ENCODE peak calls at places on chromosomes 6 and 20, in seven cellular contexts. H is RWPE1; M is DND-41; Z is CD8-positive, alpha-beta T cell; Y is endothelial cell of umbilical vein; N is lung; D is Panc1. J is an unnamed sample.

GRCh38 chr6:27294409-27294808 is 17.7 kb downstream of the POM121L2 start:
- DNase-seq in D (no peak), H (no peak), Y (no peak), Z (no peak), M (no peak), N (no peak), J (no peak)

GRCh38 chr20:9989066-9989724 is 45.6 kb upstream of the ANKEF1 start:
- DNase-seq in H (no peak), M (no peak), Z (no peak), N (no peak), D (no peak), Y (peak; percentile 33), J (no peak)

GRCh38 chr6:35360349-35361138 is 18.2 kb downstream of the PPARD start:
- DNase-seq in N (peak; percentile 74), Z (no peak), Y (no peak), M (no peak), H (no peak), D (no peak), J (no peak)

GRCh38 chr6:160032538-160032937 is 63.7 kb downstream of the IGF2R start:
- DNase-seq in M (no peak), D (no peak), H (no peak), Z (no peak), Y (no peak), N (no peak), J (no peak)

GRCh38 chr6:94049001-94049400 is 629.6 kb upstream of the EPHA7 start:
- DNase-seq in M (no peak), Z (no peak), D (no peak), H (no peak), Y (no peak), N (no peak), J (no peak)

GRCh38 chr20:32605167-32605656 is 20.1 kb upstream of the NOL4L start:
- DNase-seq in H (no peak), M (no peak), Z (no peak), N (no peak), D (no peak), Y (no peak), J (no peak)

GRCh38 chr6:117956386-117956785 is 49.3 kb downstream of the SLC35F1 start:
- DNase-seq in D (no peak), M (no peak), N (no peak), Y (no peak), Z (no peak), H (no peak), J (no peak)

GRCh38 chr6:158057213-158057987 is 75.7 kb downstream of the SYNJ2 start:
- DNase-seq in N (no peak), Z (no peak), M (no peak), D (peak; percentile 84), Y (peak; percentile 92), H (peak; percentile 93), J (no peak)

DNA sequence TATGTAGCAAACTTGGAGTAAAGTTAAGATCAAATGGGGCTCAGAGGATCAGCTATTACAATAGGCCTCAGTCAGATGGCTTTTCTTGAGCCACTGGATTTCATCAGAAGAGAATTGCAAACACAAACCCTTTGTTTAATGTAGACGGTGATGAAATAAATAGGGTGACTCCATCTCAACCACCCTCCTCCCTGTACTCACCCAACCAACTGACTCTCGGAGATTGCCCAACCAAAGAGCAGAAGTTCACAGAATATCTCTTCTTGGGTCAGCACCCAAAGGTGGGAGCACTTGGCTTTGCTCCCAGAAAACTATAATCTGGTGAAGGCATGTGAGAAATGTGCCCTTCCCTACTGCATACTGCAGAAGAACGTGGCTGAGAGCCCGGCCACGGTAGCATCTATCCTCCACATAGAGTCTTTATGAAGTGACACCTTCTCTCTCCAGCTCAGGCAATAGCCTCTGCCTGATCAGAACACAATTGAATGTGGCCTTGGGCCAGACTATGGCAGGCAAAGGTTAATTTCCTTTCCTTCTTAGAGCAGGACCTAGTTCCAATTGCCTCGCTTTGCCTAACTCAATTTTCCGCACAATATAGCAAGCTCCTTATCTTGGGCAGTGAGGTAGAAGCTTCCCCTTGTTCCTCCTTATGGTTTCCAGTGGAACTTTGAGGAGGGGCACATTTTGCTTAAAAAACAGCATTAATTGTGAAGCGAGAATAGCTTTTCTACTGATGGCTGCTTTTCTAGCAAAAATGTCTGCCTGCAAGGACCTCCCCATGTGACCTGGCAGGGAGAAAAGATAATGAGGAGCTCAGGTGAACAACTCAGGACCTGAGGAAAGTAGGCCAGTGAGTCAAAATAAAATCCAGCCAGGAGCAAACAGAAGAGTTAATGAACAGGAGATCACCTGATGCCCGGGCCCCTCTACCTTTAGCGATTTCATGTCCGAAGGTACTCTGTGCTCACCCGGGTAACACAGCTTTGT is 79.4 kb downstream of the GFOD1 start:
- DNase-seq in D (no peak), N (peak; percentile 75), Z (no peak), Y (no peak), M (no peak), H (peak; percentile 93), J (no peak)
- H3K27ac ChIP-seq in D (no peak overlapping the region), N (peak overlapping the region; percentile 70), Z (no peak overlapping the region), Y (no peak overlapping the region), M (no peak overlapping the region), H (peak overlapping the region; percentile 66), J (no peak overlapping the region)

GRCh38 chr6:139546117-139546495 is 171.7 kb upstream of the CITED2 start:
- DNase-seq in D (no peak), M (no peak), H (no peak), Y (no peak), N (no peak), Z (no peak), J (no peak)

GRCh38 chr6:139547082-139547776 is 172.8 kb upstream of the CITED2 start:
- DNase-seq in N (no peak), D (no peak), H (no peak), Z (no peak), M (no peak), Y (no peak), J (no peak)

GRCh38 chr6:139544699-139545052 is 170.2 kb upstream of the CITED2 start:
- DNase-seq in M (no peak), H (no peak), Y (no peak), Z (no peak), D (no peak), N (no peak), J (no peak)

GRCh38 chr6:139542351-139542750 is 167.9 kb upstream of the CITED2 start:
- DNase-seq in Z (no peak), Y (no peak), N (no peak), D (no peak), M (no peak), H (no peak), J (no peak)

DNA sequence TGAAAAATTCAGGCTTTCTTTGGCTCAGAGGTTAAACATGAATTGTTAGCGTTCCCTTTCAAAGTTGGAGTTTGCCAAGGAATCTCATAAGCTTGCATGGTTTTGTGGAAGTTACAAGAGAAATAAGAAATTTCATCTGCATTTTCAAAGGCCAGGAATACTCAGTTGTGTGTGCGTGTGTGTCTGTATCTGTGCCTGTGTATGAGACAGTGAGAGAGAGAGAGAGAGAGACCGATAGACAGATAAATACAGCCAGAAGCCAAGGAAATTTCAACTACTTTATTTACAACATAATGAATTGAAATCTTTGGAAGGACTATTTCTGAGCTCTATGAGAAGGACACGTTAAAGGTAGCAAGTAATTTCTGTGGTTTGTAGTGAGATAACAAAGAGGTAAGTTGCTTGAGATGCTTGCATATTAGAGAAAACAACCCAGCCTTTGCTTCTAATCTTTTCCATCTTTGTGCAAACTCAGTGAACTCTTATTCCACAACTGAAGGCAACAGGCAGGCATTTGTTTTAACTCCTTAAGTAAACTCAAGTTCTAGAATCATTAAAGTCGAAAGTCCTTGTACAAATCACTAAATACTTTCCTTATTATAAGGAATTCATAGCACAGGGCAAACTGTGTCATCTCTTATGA is 171.1 kb upstream of the CITED2 start:
- DNase-seq in Z (no peak), H (no peak), N (no peak), D (no peak), Y (no peak), M (no peak), J (no peak)
- H3K27ac ChIP-seq in Z (no peak overlapping the region), H (no peak overlapping the region), N (no peak overlapping the region), D (peak overlapping the region; percentile 84), Y (no peak overlapping the region), M (no peak overlapping the region), J (no peak overlapping the region)

GRCh38 chr6:75480425-75480824 is 13.2 kb downstream of the FILIP1 start:
- DNase-seq in Z (no peak), H (no peak), Y (no peak), M (no peak), D (no peak), N (no peak), J (no peak)

GRCh38 chr6:75483136-75483952 is 10.3 kb downstream of the FILIP1 start:
- DNase-seq in N (no peak), H (no peak), M (no peak), Y (peak; percentile 95), Z (no peak), D (no peak), J (no peak)

GRCh38 chr6:75481936-75482593 is 11.5 kb downstream of the FILIP1 start:
- DNase-seq in D (no peak), Z (no peak), H (no peak), N (no peak), Y (no peak), M (no peak), J (no peak)

GRCh38 chr6:75479712-75480111 is 13.9 kb downstream of the FILIP1 start:
- DNase-seq in D (no peak), M (no peak), H (no peak), Y (no peak), Z (no peak), N (no peak), J (no peak)

DNA sequence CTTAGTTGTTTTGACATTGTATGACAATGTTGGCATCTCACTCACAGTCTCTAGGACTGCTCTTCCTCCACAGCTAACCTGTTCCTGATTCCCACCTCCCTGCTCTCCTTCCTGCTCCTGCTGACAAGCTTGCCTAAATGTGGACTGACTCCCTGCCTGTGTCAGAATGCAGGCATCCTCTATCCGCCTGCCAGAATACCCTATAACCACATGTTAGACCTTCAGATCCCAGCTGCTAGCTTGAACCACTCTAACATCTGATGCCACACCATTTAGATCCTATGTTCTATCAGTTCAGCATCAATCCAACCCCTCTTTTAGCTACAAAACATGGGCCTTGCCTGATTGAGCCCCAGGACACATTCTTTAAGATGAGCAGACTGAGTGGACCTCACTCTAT is 12.2 kb downstream of the FILIP1 start:
- DNase-seq in Z (no peak), D (no peak), Y (no peak), N (no peak), M (no peak), H (no peak), J (no peak)
- H3K27ac ChIP-seq in Z (no peak overlapping the region), D (no peak overlapping the region), Y (no peak overlapping the region), N (peak overlapping the region; percentile 36), M (no peak overlapping the region), H (no peak overlapping the region), J (no peak overlapping the region)

GRCh38 chr6:154478691-154479090 is 31.8 kb downstream of the CNKSR3 start:
- DNase-seq in Y (no peak), H (no peak), M (no peak), Z (no peak), D (no peak), N (no peak), J (no peak)

GRCh38 chr6:154480144-154480639 is 30.3 kb downstream of the CNKSR3 start:
- DNase-seq in D (no peak), H (no peak), N (no peak), Z (no peak), M (no peak), Y (no peak), J (no peak)

GRCh38 chr6:154478021-154478651 is 32.3 kb downstream of the CNKSR3 start:
- DNase-seq in H (no peak), Y (no peak), D (no peak), Z (no peak), M (no peak), N (peak; percentile 56), J (no peak)

GRCh38 chr6:154481541-154482013 is 28.9 kb downstream of the CNKSR3 start:
- DNase-seq in D (no peak), M (no peak), N (no peak), Z (no peak), Y (no peak), H (no peak), J (no peak)

DNA sequence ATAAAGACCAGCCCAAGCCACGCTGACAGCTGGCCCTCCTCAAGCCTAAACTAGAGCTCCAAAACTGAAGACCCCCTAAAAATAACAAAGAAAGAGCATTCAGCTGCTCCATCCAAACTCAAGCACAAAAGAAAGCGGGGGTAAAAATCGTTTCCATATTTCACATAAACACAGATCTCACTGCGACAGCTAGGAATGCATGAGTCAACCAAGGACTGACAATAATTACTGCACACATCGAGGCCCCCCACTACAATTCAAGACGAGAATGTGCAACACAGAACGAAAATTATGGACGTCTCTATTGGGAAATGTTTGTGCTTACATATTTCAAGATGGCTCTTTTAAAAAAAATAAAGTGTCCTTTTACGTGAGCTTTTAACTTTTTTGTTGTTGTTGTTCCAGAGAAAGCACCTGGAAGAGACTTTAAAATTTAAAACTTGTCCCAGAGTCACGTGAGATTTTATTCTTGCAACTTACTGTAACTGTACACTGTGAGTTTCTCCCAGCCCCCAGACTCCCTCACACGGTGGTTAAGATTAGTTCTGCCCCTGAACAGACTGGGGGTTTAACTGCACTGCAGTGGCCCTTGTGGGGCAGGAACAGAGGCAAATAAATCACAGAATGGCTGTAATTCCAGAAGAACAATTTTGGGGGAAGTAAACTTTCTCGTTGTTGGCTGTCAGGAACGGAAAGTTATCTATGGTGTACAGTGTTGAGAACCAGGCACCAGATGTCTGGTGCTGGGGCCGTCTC is 30.9 kb downstream of the CNKSR3 start:
- DNase-seq in N (no peak), Y (peak; percentile 60), H (no peak), M (no peak), Z (no peak), D (no peak), J (no peak)
- H3K27ac ChIP-seq in N (no peak overlapping the region), Y (no peak overlapping the region), H (no peak overlapping the region), M (no peak overlapping the region), Z (no peak overlapping the region), D (peak overlapping the region; percentile 59), J (no peak overlapping the region)

J was measured in naive thymus-derived CD4-positive, alpha-beta T cell.